ENCODE peak calls at places on chromosome 3, in five cellular contexts. D is GM23248, Z is right lobe of liver, E is Right ventricle myocardium superior, T is GM18507. K is an unnamed sample.

GRCh38 chr3:192845196-192845855 is 72.3 kb downstream of the MB21D2 start:
- DNase-seq in D (peak), Z (no peak), E (no peak), T (no peak), K (peak)

GRCh38 chr3:134898315-134898714 is 103.3 kb downstream of the EPHB1 start:
- DNase-seq in D (no peak), Z (peak), E (no peak), T (no peak), K (no peak)

GRCh38 chr3:100352296-100353178 is 18.0 kb downstream of the NIT2 start:
- DNase-seq in D (peak), Z (peak), E (no peak), T (no peak), K (peak)

GRCh38 chr3:101865751-101866509 is 16.6 kb downstream of the NFKBIZ start:
- DNase-seq in D (no peak), Z (no peak), E (no peak), T (no peak), K (peak)

GRCh38 chr3:707041-707440 is 385.8 kb upstream of the CNTN6 start:
- DNase-seq in D (no peak), Z (no peak), E (no peak), T (no peak), K (no peak)

GRCh38 chr3:192642651-192643050 is 84.7 kb downstream of the FGF12 start:
- DNase-seq in D (no peak), Z (no peak), E (peak), T (no peak), K (no peak)

GRCh38 chr3:151949706-151950105 is 76.3 kb downstream of the SUCNR1 start:
- DNase-seq in D (no peak), Z (no peak), E (no peak), T (no peak), K (no peak)

GRCh38 chr3:162082516-162082915 is 585.9 kb downstream of the OTOL1 start:
- DNase-seq in D (no peak), Z (no peak), E (no peak), T (no peak), K (no peak)

GRCh38 chr3:184611606-184612304 is 50.2 kb downstream of the EPHB3 start:
- DNase-seq in D (no peak), Z (no peak), E (no peak), T (no peak), K (peak)

K was measured in IMR-90.